ENCODE peak calls at places on chromosomes 16 and 17, in ten cellular contexts. S is RCC 7860, A is NCI-H2081, Z is ecto neural progenitor cell, C is Right ventricle myocardium inferior, L is GDM1, U is HepG2, V is Calu3, M is ELF-1, G is H9. D is an unnamed sample.

GRCh38 chr16:30949655-30950515 is 1.0 kb downstream of the ORAI3 start:
- DNase-seq in Z (peak; percentile 79), U (peak; percentile 92), S (peak; percentile 96), A (no peak), L (peak; percentile 19), G (peak; percentile 87), V (peak; percentile 71), M (peak; percentile 93), C (peak; percentile 92), D (no peak)

GRCh38 chr16:57209780-57210179 is 23.7 kb downstream of the RSPRY1 start:
- DNase-seq in G (no peak), Z (no peak), A (no peak), M (no peak), C (peak; percentile 37), U (no peak), L (no peak), V (no peak), S (no peak), D (no peak)

GRCh38 chr16:73214825-73215481 is 167.0 kb upstream of the ZFHX3 start:
- DNase-seq in Z (no peak), V (no peak), G (no peak), S (no peak), U (no peak), M (no peak), L (no peak), C (no peak), A (no peak), D (no peak)

GRCh38 chr17:50151937-50152547 is 1.6 kb upstream of the PPP1R9B start:
- DNase-seq in V (peak; percentile 93), L (peak; percentile 83), C (peak; percentile 84), M (peak; percentile 90), G (peak; percentile 98), Z (peak; percentile 94), S (peak; percentile 83), U (peak; percentile 87), A (peak; percentile 92), D (peak; percentile 64)

GRCh38 chr16:73131153-73131862 is 83.4 kb upstream of the ZFHX3 start:
- DNase-seq in M (peak; percentile 69), L (no peak), Z (no peak), G (no peak), A (no peak), C (no peak), S (no peak), U (no peak), V (no peak), D (no peak)

GRCh38 chr17:63431939-63432804 is 13.9 kb downstream of the CYB561 start:
- DNase-seq in L (no peak), U (peak; percentile 81), Z (no peak), S (no peak), V (no peak), G (no peak), M (peak; percentile 79), A (no peak), C (no peak), D (no peak)

GRCh38 chr16:86709902-86710601 is 131.7 kb downstream of the FOXL1 start:
- DNase-seq in A (no peak), V (no peak), G (peak; percentile 70), Z (no peak), L (no peak), S (no peak), M (no peak), U (no peak), C (no peak), D (no peak)

GRCh38 chr17:50721194-50722010 is 2.0 kb downstream of the LUC7L3 start:
- DNase-seq in L (no peak), Z (no peak), U (no peak), A (peak; percentile 38), V (no peak), M (no peak), C (no peak), S (no peak), G (no peak), D (no peak)

GRCh38 chr16:79543219-79543618 is 57.3 kb downstream of the MAF start:
- DNase-seq in M (no peak), U (no peak), G (no peak), L (no peak), A (no peak), S (no peak), Z (no peak), C (no peak), V (no peak), D (no peak)

GRCh38 chr17:77320501-77321256 is 179.9 kb downstream of the SEC14L1 start:
- DNase-seq in S (peak; percentile 39), L (peak; percentile 14), M (no peak), U (no peak), C (no peak), Z (no peak), V (no peak), G (no peak), A (no peak), D (peak; percentile 46)

GRCh38 chr17:39965017-39965699 is 2.4 kb downstream of the GSDMA start:
- DNase-seq in Z (no peak), G (no peak), A (no peak), S (no peak), C (no peak), L (no peak), M (no peak), U (no peak), V (no peak), D (no peak)

D was measured in KG1.